ENCODE peak calls at places on chromosomes 3 and 15, in four cellular contexts. One of them, this sample, is unnamed.

GRCh38 chr3:51937014-51937413 is 4.7 kb downstream of the RRP9 start:
- DNase-seq in HFFc6: no peak
- DNase-seq in GM10248: peak; percentile 5
- DNase-seq in endothelial cell of umbilical vein: no peak
- DNase-seq in this sample: no peak

GRCh38 chr3:32713181-32713580 is 28.2 kb downstream of the CNOT10 start:
- DNase-seq in HFFc6: no peak
- DNase-seq in GM10248: no peak
- DNase-seq in endothelial cell of umbilical vein: no peak
- DNase-seq in this sample: no peak

GRCh38 chr3:151553873-151554272 is 93.0 kb upstream of the IGSF10 start:
- DNase-seq in HFFc6: no peak
- DNase-seq in GM10248: no peak
- DNase-seq in endothelial cell of umbilical vein: no peak
- DNase-seq in this sample: peak; percentile 23

GRCh38 chr3:143831208-143831607 is 17.1 kb downstream of the SLC9A9 start:
- DNase-seq in HFFc6: no peak
- DNase-seq in GM10248: no peak
- DNase-seq in endothelial cell of umbilical vein: peak; percentile 72
- DNase-seq in this sample: peak; percentile 71

GRCh38 chr3:97687734-97688133 is 76.8 kb upstream of the ARL6 start:
- DNase-seq in HFFc6: no peak
- DNase-seq in GM10248: no peak
- DNase-seq in endothelial cell of umbilical vein: no peak
- DNase-seq in this sample: no peak

GRCh38 chr3:186849392-186849975 is 7.0 kb downstream of the ADIPOQ start:
- DNase-seq in HFFc6: no peak
- DNase-seq in GM10248: peak; percentile 69
- DNase-seq in endothelial cell of umbilical vein: peak; percentile 74
- DNase-seq in this sample: peak; percentile 43

GRCh38 chr15:77239892-77240608 is 169.1 kb upstream of the TSPAN3 start:
- DNase-seq in HFFc6: peak; percentile 22
- DNase-seq in GM10248: no peak
- DNase-seq in endothelial cell of umbilical vein: no peak
- DNase-seq in this sample: peak; percentile 24

GRCh38 chr15:51878446-51879386 is 49.3 kb downstream of the TMOD3 start:
- DNase-seq in HFFc6: peak; percentile 68
- DNase-seq in GM10248: no peak
- DNase-seq in endothelial cell of umbilical vein: peak; percentile 98
- DNase-seq in this sample: peak; percentile 48

GRCh38 chr3:116002240-116002639 is 378.9 kb downstream of the GAP43 start:
- DNase-seq in HFFc6: no peak
- DNase-seq in GM10248: no peak
- DNase-seq in endothelial cell of umbilical vein: no peak
- DNase-seq in this sample: no peak

GRCh38 chr15:47184003-47184404 is 533.3 kb upstream of the SEMA6D start:
- DNase-seq in HFFc6: no peak
- DNase-seq in GM10248: peak; percentile 21
- DNase-seq in endothelial cell of umbilical vein: peak; percentile 62
- DNase-seq in this sample: peak; percentile 29

GRCh38 chr15:81196576-81197254 is at the start of gene IL16:
- DNase-seq in HFFc6: no peak
- DNase-seq in GM10248: no peak
- DNase-seq in endothelial cell of umbilical vein: no peak
- DNase-seq in this sample: no peak

GRCh38 chr15:63246691-63247464 is 30.5 kb upstream of the APH1B start:
- DNase-seq in HFFc6: peak; percentile 79
- DNase-seq in GM10248: no peak
- DNase-seq in endothelial cell of umbilical vein: no peak
- DNase-seq in this sample: peak; percentile 93

GRCh38 chr3:119945286-119945685 is 149.0 kb downstream of the GSK3B start:
- DNase-seq in HFFc6: no peak
- DNase-seq in GM10248: no peak
- DNase-seq in endothelial cell of umbilical vein: no peak
- DNase-seq in this sample: no peak

GRCh38 chr3:182682263-182683229 is 110.8 kb upstream of the ATP11B start:
- DNase-seq in HFFc6: no peak
- DNase-seq in GM10248: peak; percentile 82
- DNase-seq in endothelial cell of umbilical vein: peak; percentile 45
- DNase-seq in this sample: peak; percentile 12

GRCh38 chr15:78056714-78057269 is 20.7 kb downstream of the TBC1D2B start:
- DNase-seq in HFFc6: peak; percentile 37
- DNase-seq in GM10248: no peak
- DNase-seq in endothelial cell of umbilical vein: peak; percentile 61
- DNase-seq in this sample: no peak

GRCh38 chr3:11362600-11362999 is 90.4 kb downstream of the ATG7 start:
- DNase-seq in HFFc6: peak; percentile 64
- DNase-seq in GM10248: no peak
- DNase-seq in endothelial cell of umbilical vein: no peak
- DNase-seq in this sample: peak; percentile 71

GRCh38 chr15:35958021-35958420 is 412.1 kb upstream of the DPH6 start:
- DNase-seq in HFFc6: no peak
- DNase-seq in GM10248: no peak
- DNase-seq in endothelial cell of umbilical vein: no peak
- DNase-seq in this sample: peak; percentile 38

GRCh38 chr3:56799251-56799882 is 2.4 kb downstream of the ARHGEF3 start:
- DNase-seq in HFFc6: peak; percentile 56
- DNase-seq in GM10248: peak; percentile 41
- DNase-seq in endothelial cell of umbilical vein: peak; percentile 77
- DNase-seq in this sample: no peak

GRCh38 chr3:7543294-7543693 is 682.4 kb downstream of the GRM7 start:
- DNase-seq in HFFc6: no peak
- DNase-seq in GM10248: no peak
- DNase-seq in endothelial cell of umbilical vein: peak; percentile 72
- DNase-seq in this sample: no peak
- TF ChIP-seq CTCF in HFFc6: no peak
- TF ChIP-seq CTCF in GM10248: no peak
- TF ChIP-seq CTCF in endothelial cell of umbilical vein: no peak
- TF ChIP-seq CTCF in this sample: no peak

GRCh38 chr3:126755866-126756265 is 51.8 kb downstream of the CHCHD6 start:
- DNase-seq in HFFc6: no peak
- DNase-seq in GM10248: no peak
- DNase-seq in endothelial cell of umbilical vein: no peak
- DNase-seq in this sample: no peak

GRCh38 chr3:126752303-126753190 is 48.5 kb downstream of the CHCHD6 start:
- DNase-seq in HFFc6: peak; percentile 68
- DNase-seq in GM10248: peak; percentile 82
- DNase-seq in endothelial cell of umbilical vein: peak; percentile 73
- DNase-seq in this sample: peak; percentile 90

GRCh38 chr3:126751611-126752302 is 47.7 kb downstream of the CHCHD6 start:
- DNase-seq in HFFc6: no peak
- DNase-seq in GM10248: no peak
- DNase-seq in endothelial cell of umbilical vein: no peak
- DNase-seq in this sample: no peak

GRCh38 chr3:126750760-126751129 is 46.7 kb downstream of the CHCHD6 start:
- DNase-seq in HFFc6: no peak
- DNase-seq in GM10248: no peak
- DNase-seq in endothelial cell of umbilical vein: no peak
- DNase-seq in this sample: no peak

GRCh38 chr3:126753191-126754160 is 49.4 kb downstream of the CHCHD6 start:
- DNase-seq in HFFc6: peak; percentile 62
- DNase-seq in GM10248: no peak
- DNase-seq in endothelial cell of umbilical vein: no peak
- DNase-seq in this sample: no peak
- TF ChIP-seq CTCF in HFFc6: no peak
- TF ChIP-seq CTCF in GM10248: no peak
- TF ChIP-seq CTCF in endothelial cell of umbilical vein: no peak
- TF ChIP-seq CTCF in this sample: no peak

GRCh38 chr3:37691213-37691830 is 170.4 kb upstream of the CTDSPL start:
- DNase-seq in HFFc6: no peak
- DNase-seq in GM10248: no peak
- DNase-seq in endothelial cell of umbilical vein: no peak
- DNase-seq in this sample: no peak

GRCh38 chr3:37694236-37694635 is 167.4 kb upstream of the CTDSPL start:
- DNase-seq in HFFc6: no peak
- DNase-seq in GM10248: no peak
- DNase-seq in endothelial cell of umbilical vein: no peak
- DNase-seq in this sample: no peak

GRCh38 chr3:37696661-37697060 is 165.0 kb upstream of the CTDSPL start:
- DNase-seq in HFFc6: no peak
- DNase-seq in GM10248: no peak
- DNase-seq in endothelial cell of umbilical vein: no peak
- DNase-seq in this sample: no peak

GRCh38 chr3:37695138-37695537 is 166.5 kb upstream of the CTDSPL start:
- DNase-seq in HFFc6: no peak
- DNase-seq in GM10248: no peak
- DNase-seq in endothelial cell of umbilical vein: no peak
- DNase-seq in this sample: no peak

DNA sequence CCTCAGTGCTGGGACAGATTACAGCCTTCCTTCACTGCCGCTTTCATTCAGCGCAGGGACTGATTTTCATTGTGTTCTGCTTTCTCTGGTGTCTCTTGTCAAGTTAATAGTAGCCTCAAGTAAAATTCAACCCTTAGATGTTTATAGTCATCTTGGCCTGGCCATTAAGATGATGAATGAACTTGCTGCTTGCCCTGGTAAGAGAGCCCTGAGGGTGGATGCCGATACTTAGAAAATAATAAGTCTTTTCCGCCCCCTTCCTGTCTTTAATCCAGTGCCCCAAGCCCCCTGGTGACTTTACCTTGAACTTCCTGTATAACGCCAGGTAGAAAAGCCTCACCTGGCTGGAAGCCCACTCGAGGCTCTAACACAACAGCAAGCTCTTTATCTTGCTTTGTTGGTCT is 167.9 kb upstream of the CTDSPL start:
- DNase-seq in HFFc6: no peak
- DNase-seq in GM10248: no peak
- DNase-seq in endothelial cell of umbilical vein: no peak
- DNase-seq in this sample: no peak
- TF ChIP-seq CTCF in HFFc6: no peak
- TF ChIP-seq CTCF in GM10248: no peak
- TF ChIP-seq CTCF in endothelial cell of umbilical vein: no peak
- TF ChIP-seq CTCF in this sample: no peak

GRCh38 chr3:184345678-184346144 is 8.3 kb downstream of the FAM131A start:
- DNase-seq in HFFc6: peak; percentile 78
- DNase-seq in GM10248: peak; percentile 40
- DNase-seq in endothelial cell of umbilical vein: peak; percentile 44
- DNase-seq in this sample: peak; percentile 87
- TF ChIP-seq CTCF in HFFc6: peak; percentile 76
- TF ChIP-seq CTCF in GM10248: no peak
- TF ChIP-seq CTCF in endothelial cell of umbilical vein: peak; percentile 43
- TF ChIP-seq CTCF in this sample: peak; percentile 40

This sample was measured in foreskin fibroblast.